ENCODE peak calls at places on chromosome 1, in four cellular contexts. W, R, P and A are unnamed samples. For H3K4me1, the result is how much of the 10 kb centered on the place peaks cover.

GRCh38 chr1:31413405-31414005 is 492 bp downstream of the SERINC2 start:
- DNase-seq in W (peak), R (peak), P (peak), A (peak)

GRCh38 chr1:65068202-65069011 is 79.6 kb upstream of the AK4 start:
- DNase-seq in W (no peak), R (no peak), P (peak), A (no peak)

GRCh38 chr1:32817815-32818786 is 648 bp downstream of the S100PBP start:
- DNase-seq in W (peak), R (peak), P (peak), A (peak)

GRCh38 chr1:208036177-208036808 is 125.4 kb upstream of the CD34 start:
- DNase-seq in W (no peak), R (no peak), P (peak), A (no peak)

GRCh38 chr1:33342041-33342723 is 21.3 kb upstream of the A3GALT2 start:
- DNase-seq in W (peak), R (no peak), P (no peak), A (peak)

GRCh38 chr1:81478217-81478616 is 322.5 kb upstream of the ADGRL2 start:
- DNase-seq in W (no peak), R (no peak), P (no peak), A (no peak)

GRCh38 chr1:30444404-30444803 is 279.0 kb downstream of the MATN1 start:
- DNase-seq in W (no peak), R (no peak), P (no peak), A (no peak)

GRCh38 chr1:59322394-59323179 is 25.7 kb downstream of the FGGY start:
- DNase-seq in W (no peak), R (no peak), P (no peak), A (no peak)

GRCh38 chr1:58754683-58755467 is 29.0 kb downstream of the JUN start:
- DNase-seq in W (no peak), R (no peak), P (no peak), A (no peak)

GRCh38 chr1:235844776-235845175 is 21.9 kb downstream of the LYST start:
- DNase-seq in W (no peak), R (no peak), P (no peak), A (no peak)

GRCh38 chr1:92848201-92848600 is 16.4 kb downstream of the RPL5 start:
- DNase-seq in W (no peak), R (no peak), P (no peak), A (no peak)

DNA sequence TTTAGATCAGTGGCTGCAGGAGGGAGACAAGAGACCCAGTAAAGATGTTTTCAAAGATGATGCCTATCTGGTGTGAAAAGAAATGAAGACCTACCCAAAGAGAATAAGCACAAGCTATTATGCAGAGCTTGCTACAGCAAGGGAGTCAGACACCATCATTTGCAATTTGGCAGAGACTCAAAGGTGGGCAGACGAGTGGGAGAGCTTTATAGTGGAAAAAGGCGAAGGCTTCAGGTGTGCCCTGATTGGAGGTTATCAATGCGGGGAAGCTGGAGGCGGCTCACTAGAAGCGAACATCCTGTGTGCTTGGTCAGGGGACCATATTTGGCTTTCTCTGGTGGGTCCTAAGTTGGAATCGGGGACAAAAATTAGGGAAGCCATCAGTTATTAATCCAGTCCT is 183.8 kb downstream of the DISC1 start:
- DNase-seq in W (no peak), R (no peak), P (no peak), A (no peak)
- H3K27ac ChIP-seq in W (no peak), R (no peak), P (no peak), A (no peak)

DNA sequence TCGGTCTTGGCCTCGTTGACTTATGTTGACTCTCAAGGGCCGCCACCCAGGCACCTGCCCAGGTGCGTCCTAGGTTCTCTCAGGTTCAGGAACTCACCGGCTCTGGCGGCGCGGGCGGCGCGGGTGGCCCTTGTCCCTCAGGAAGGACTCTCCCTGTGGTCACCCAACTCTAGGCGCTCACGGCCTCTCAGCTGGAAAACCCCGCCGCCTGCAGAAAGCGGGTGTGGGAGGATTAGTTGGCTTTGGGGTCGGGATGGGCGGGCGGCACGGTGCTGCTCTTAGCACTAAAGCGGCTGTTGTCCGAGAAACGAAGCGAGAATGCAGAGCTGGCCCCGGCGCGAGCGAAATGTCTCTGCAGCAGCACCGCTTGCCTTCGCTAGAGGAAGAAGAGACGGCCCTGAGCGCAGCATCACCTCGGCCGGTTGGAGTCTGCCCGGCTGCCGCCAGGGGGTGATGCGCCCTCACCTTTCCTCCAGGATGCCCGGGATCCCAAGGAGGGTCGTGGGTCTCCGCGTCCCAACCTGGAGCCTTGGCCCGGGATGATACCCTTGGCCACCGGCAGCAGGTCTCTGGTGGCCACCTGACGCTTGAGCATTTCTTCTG is 8.1 kb upstream of the TADA1 start:
- DNase-seq in W (peak), R (peak), P (peak), A (peak)
- TF ChIP-seq CTCF in W (peak), R (peak), P (peak), A (peak)

GRCh38 chr1:8705104-8705503 is 112.3 kb downstream of the RERE start:
- DNase-seq in W (no peak), R (no peak), P (no peak), A (no peak)

GRCh38 chr1:8699679-8700078 is 117.8 kb downstream of the RERE start:
- DNase-seq in W (no peak), R (no peak), P (no peak), A (no peak)

GRCh38 chr1:8702848-8703810 is 114.3 kb downstream of the RERE start:
- DNase-seq in W (peak), R (peak), P (peak), A (peak)

GRCh38 chr1:8698937-8699447 is 118.4 kb downstream of the RERE start:
- DNase-seq in W (no peak), R (no peak), P (no peak), A (no peak)

DNA sequence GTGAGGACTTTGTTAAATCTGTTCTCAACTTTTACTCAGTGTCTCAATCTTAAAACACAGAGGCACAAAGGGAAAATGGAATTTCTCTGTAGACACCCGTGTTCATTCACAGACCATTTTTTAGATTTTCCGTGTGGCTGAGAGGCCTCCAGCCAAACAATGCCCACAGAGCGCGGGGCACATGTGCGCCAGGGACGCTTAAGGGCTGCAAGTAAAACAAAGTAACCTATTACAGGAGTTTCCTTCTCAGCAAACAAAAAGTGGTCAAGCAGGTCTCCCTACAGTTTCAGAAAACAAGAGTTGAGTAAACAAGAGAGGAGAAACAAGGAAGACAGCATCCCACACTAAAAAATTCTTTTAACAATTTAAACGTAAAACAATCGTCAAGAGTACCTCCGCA is 115.3 kb downstream of the RERE start:
- DNase-seq in W (no peak), R (no peak), P (peak), A (no peak)
- H3K4me1 ChIP-seq in W (under half), R (under half), P (under half), A (half or more)

GRCh38 chr1:230519246-230519645 is 93.1 kb upstream of the PGBD5 start:
- DNase-seq in W (no peak), R (no peak), P (no peak), A (no peak)
- H3K27ac ChIP-seq in W (no peak), R (no peak), P (no peak), A (no peak)

DNA sequence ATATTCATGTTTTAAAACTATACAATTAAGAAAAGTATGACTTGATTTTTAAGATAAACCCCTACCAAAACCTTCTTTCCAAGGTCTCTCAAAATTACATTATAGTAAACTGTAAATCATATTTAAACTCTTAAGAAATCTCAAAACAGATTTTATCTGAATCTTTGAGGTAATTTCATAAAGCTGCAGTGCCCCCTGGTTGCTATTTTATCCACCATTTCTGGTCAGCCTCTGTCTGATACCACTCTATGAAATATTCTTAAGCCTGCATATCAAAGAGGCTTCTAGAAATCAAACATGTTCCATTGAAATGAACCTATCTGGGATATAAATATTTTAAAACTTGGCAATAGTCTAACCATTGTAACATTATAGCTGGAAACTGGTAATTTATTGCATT is 317.3 kb downstream of the COL11A1 start:
- DNase-seq in W (no peak), R (no peak), P (peak), A (no peak)
- TF ChIP-seq CTCF in W (no peak), R (no peak), P (peak), A (no peak)